ENCODE peak calls at places on chromosome 10, in eight cellular contexts. H is HS-27A; Z is fibroblast of mammary gland; K is HCT116; F is activated naive CD4-positive, alpha-beta T cell treated with anti-CD3 and anti-CD28 coated beads, Interleukin-2, amount 10 ng/mL, durations not matched to agents 7 days and 5 days; P is A673; D is colonic mucosa; O is NCI-H446 treated with DMSO at 0.1 percent for 48 hours. M is an unnamed sample.

GRCh38 chr10:22321156-22321711 is 335 bp downstream of the BMI1 start:
- DNase-seq in H (no peak), Z (peak), K (no peak), F (peak), P (peak), D (no peak), O (peak), M (peak)

GRCh38 chr10:91589015-91589655 is 43.7 kb downstream of the PPP1R3C start:
- DNase-seq in H (no peak), Z (peak), K (no peak), F (no peak), P (no peak), D (no peak), O (peak), M (no peak)

GRCh38 chr10:111347386-111348005 is 270.7 kb downstream of the ADRA2A start:
- DNase-seq in H (no peak), Z (no peak), K (no peak), F (no peak), P (no peak), D (peak), O (no peak), M (no peak)

GRCh38 chr10:13272164-13272571 is 27.7 kb downstream of the PHYH start:
- DNase-seq in H (no peak), Z (peak), K (no peak), F (no peak), P (peak), D (peak), O (peak), M (peak)

GRCh38 chr10:124006526-124006925 is 86.9 kb downstream of the CHST15 start:
- DNase-seq in H (no peak), Z (no peak), K (no peak), F (peak), P (no peak), D (no peak), O (no peak), M (no peak)

GRCh38 chr10:4051011-4051407 is 266.0 kb upstream of the KLF6 start:
- DNase-seq in H (no peak), Z (peak), K (no peak), F (no peak), P (no peak), D (no peak), O (no peak), M (no peak)

GRCh38 chr10:74799840-74800239 is 26.6 kb upstream of the KAT6B start:
- DNase-seq in H (peak), Z (peak), K (no peak), F (no peak), P (peak), D (no peak), O (no peak), M (no peak)

GRCh38 chr10:35888400-35888799 is 246.3 kb upstream of the FZD8 start:
- DNase-seq in H (no peak), Z (no peak), K (no peak), F (no peak), P (no peak), D (no peak), O (no peak), M (no peak)

GRCh38 chr10:42970451-42971250 is 106.2 kb upstream of the RET start:
- DNase-seq in H (no peak), Z (no peak), K (no peak), F (peak), P (no peak), D (peak), O (no peak), M (no peak)

GRCh38 chr10:87760195-87760905 is 57.7 kb downstream of the ATAD1 start:
- DNase-seq in H (no peak), Z (no peak), K (no peak), F (no peak), P (no peak), D (no peak), O (no peak), M (no peak)

GRCh38 chr10:13729959-13730358 is 143.2 kb downstream of the PRPF18 start:
- DNase-seq in H (no peak), Z (no peak), K (no peak), F (no peak), P (no peak), D (no peak), O (no peak), M (no peak)

M was measured in posterior cingulate gyrus.